ENCODE peak calls at places on chromosomes 12 and 14, in ten cellular contexts. Y is neuronal stem cell, M is heart left ventricle, W is cardiac muscle cell, P is A549, G is right lobe of liver, K is IMR-90, F is psoas muscle, C is uterus, H is sigmoid colon. Q is an unnamed sample. For H3K4me1, the result is how much of the 10 kb centered on the place peaks cover.

GRCh38 chr12:115598827-115599226 is 678.7 kb downstream of the MED13L start:
- DNase-seq in Y (no peak), M (peak), W (no peak), P (no peak), G (no peak), K (no peak), F (no peak), C (no peak), H (no peak), Q (no peak)

GRCh38 chr12:57766464-57767311 is at the start of gene CYP27B1:
- DNase-seq in Y (no peak), M (no peak), W (peak), P (no peak), G (no peak), K (peak), F (no peak), C (no peak), H (no peak), Q (no peak)

GRCh38 chr12:111268738-111269572 is 99.9 kb downstream of the PHETA1 start:
- DNase-seq in Y (no peak), M (no peak), W (no peak), P (no peak), G (no peak), K (no peak), F (no peak), C (no peak), H (no peak), Q (no peak)

GRCh38 chr14:95564060-95564459 is 29.2 kb downstream of the GLRX5 start:
- DNase-seq in Y (no peak), M (no peak), W (no peak), P (no peak), G (no peak), K (peak), F (peak), C (no peak), H (no peak), Q (no peak)

GRCh38 chr12:65598688-65599087 is 225.6 kb upstream of the HMGA2 start:
- DNase-seq in Y (no peak), M (no peak), W (no peak), P (no peak), G (no peak), K (no peak), F (no peak), C (no peak), H (no peak), Q (no peak)

GRCh38 chr12:64232201-64232600 is 10.1 kb upstream of the KICS2 start:
- DNase-seq in Y (no peak), M (no peak), W (no peak), P (no peak), G (no peak), K (no peak), F (no peak), C (no peak), H (no peak), Q (no peak)

GRCh38 chr14:65226824-65227604 is 124.7 kb upstream of the MAX start:
- DNase-seq in Y (no peak), M (no peak), W (no peak), P (no peak), G (no peak), K (peak), F (no peak), C (no peak), H (no peak), Q (no peak)

GRCh38 chr12:66119870-66120241 is 10.7 kb downstream of the LLPH start:
- DNase-seq in Y (no peak), M (no peak), W (no peak), P (no peak), G (no peak), K (no peak), F (no peak), C (no peak), H (no peak), Q (no peak)

GRCh38 chr12:105967038-105967776 is 171.5 kb downstream of the NUAK1 start:
- DNase-seq in Y (no peak), M (no peak), W (no peak), P (no peak), G (no peak), K (peak), F (no peak), C (no peak), H (no peak), Q (no peak)

GRCh38 chr12:87441511-87441910 is 587.7 kb downstream of the C12orf50 start:
- DNase-seq in Y (no peak), M (no peak), W (no peak), P (no peak), G (no peak), K (no peak), F (no peak), C (no peak), H (no peak), Q (no peak)

GRCh38 chr12:16076553-16076952 is 165.4 kb downstream of the DERA start:
- DNase-seq in Y (peak), M (no peak), W (peak), P (peak), G (no peak), K (peak), F (no peak), C (no peak), H (no peak), Q (no peak)

GRCh38 chr14:102527255-102528232 is 18.0 kb upstream of the ANKRD9 start:
- DNase-seq in Y (no peak), M (no peak), W (no peak), P (peak), G (no peak), K (no peak), F (no peak), C (no peak), H (no peak), Q (no peak)

DNA sequence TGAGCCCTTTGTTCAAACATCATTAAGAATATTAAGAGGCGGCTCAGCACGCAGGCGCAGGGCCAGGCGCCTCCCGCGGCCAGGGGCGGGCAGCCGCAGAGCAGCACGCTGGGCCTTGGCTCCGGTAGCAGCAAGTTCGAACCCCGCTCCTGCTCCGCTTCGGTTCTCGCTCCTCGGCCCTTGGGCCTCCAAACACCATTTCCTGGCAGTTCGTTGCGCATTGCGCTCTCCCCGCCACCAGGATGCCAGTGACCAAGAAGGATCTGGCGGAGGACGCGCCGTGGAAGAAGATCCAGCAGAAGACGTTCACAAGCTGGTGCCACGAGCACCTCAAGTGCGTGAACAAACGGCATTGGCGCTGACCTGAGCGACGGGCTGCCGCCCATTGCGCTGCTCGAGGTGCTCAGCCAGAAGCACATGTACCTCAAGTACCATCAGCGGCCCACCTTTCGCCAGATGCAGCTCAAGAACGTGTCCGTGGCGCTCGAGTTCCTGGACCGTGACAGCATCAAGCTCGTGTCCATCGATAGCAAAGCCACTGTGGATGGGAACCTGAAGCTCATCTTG is 6.9 kb upstream of the ACVRL1 start:
- DNase-seq in Y (no peak), M (no peak), W (no peak), P (no peak), G (no peak), K (no peak), F (no peak), C (no peak), H (peak), Q (no peak)
- H3K4me1 ChIP-seq in Y (under half), M (under half), W (under half), P (under half), G (under half), K (under half), F (under half), C (under half), H (under half), Q (under half)

GRCh38 chr14:35339761-35340406 is 47.7 kb downstream of the PSMA6 start:
- DNase-seq in Y (no peak), M (no peak), W (no peak), P (no peak), G (no peak), K (no peak), F (peak), C (no peak), H (peak), Q (no peak)

GRCh38 chr14:35343709-35344474 is 51.7 kb downstream of the PSMA6 start:
- DNase-seq in Y (no peak), M (no peak), W (no peak), P (no peak), G (no peak), K (no peak), F (peak), C (no peak), H (peak), Q (no peak)

GRCh38 chr14:35340616-35341453 is 48.7 kb downstream of the PSMA6 start:
- DNase-seq in Y (no peak), M (no peak), W (no peak), P (no peak), G (no peak), K (no peak), F (peak), C (no peak), H (peak), Q (no peak)

GRCh38 chr14:35342160-35343010 is 50.2 kb downstream of the PSMA6 start:
- DNase-seq in Y (no peak), M (peak), W (peak), P (no peak), G (no peak), K (peak), F (peak), C (peak), H (peak), Q (no peak)

GRCh38 chr14:35341454-35342159 is 49.4 kb downstream of the PSMA6 start:
- DNase-seq in Y (no peak), M (peak), W (peak), P (peak), G (peak), K (peak), F (peak), C (peak), H (peak), Q (peak)
- H3K4me1 ChIP-seq in Y (under half), M (half or more), W (under half), P (under half), G (half or more), K (under half), F (under half), C (under half), H (under half), Q (under half)

DNA sequence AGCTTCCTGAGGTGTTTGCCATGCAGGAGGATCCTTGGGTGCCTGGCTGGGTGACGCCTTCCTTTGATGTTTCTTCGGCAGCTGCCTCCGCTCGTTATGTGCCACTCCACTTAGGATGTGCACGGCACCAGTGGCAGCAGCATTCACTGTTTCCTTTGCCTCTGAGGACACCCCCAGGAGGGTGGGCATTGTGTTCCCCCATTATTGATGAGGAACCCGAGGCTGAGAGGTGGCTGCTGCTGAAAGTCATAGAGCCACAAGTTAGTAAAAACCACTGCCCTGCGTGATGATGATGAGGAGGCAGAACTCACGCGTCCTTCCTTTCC is 41.2 kb downstream of the EP400 start:
- DNase-seq in Y (no peak), M (no peak), W (no peak), P (no peak), G (no peak), K (no peak), F (no peak), C (no peak), H (no peak), Q (no peak)
- H3K4me1 ChIP-seq in Y (under half), M (under half), W (under half), P (under half), G (under half), K (under half), F (under half), C (under half), H (under half), Q (under half)

GRCh38 chr12:639566-639965 is 23.7 kb downstream of the NINJ2 start:
- DNase-seq in Y (no peak), M (no peak), W (no peak), P (no peak), G (no peak), K (no peak), F (peak), C (no peak), H (no peak), Q (no peak)
- H3K4me1 ChIP-seq in Y (under half), M (under half), W (under half), P (under half), G (under half), K (under half), F (under half), C (under half), H (under half), Q (under half)

DNA sequence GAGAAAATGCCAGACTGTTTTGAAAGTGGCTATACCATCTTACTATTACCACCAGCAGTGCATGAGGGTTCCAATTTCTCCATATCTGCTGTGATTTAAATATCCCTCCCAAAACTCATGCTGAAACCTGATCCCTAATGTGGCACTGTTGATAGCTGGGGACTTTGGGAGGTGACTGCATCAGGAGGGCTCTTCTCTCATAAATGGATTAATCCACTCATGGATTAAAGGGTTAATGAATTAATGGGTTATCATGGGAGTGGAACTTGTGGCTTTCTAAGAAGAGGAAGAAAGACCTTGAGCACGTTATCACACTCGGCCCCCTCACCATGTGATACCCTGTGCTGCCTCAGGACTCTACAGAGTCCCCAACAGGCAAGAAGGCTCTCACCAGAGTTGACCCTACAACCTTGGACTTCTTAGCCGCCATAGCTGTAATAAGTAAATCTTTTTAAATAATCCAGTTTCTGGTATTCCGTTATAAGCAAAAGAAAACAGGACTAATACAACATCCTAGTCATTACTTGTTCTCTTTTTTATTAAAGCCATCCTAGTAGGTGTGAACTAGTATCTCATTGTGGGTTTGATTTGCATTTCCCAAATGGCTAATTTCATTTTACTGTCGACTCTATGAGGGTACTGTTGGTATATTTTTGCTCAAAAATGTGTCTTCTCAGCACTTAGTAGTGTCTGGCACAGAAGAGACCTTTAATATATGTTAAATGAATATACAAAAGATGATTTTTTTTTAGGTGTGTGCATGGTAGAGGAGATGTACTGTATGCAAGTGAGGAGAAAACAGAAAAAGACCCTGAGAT is 14.3 kb downstream of the PPP1R12A start:
- DNase-seq in Y (no peak), M (no peak), W (no peak), P (no peak), G (no peak), K (no peak), F (no peak), C (no peak), H (no peak), Q (no peak)
- H3K4me1 ChIP-seq in Y (under half), M (half or more), W (under half), P (under half), G (under half), K (under half), F (under half), C (under half), H (under half), Q (under half)

DNA sequence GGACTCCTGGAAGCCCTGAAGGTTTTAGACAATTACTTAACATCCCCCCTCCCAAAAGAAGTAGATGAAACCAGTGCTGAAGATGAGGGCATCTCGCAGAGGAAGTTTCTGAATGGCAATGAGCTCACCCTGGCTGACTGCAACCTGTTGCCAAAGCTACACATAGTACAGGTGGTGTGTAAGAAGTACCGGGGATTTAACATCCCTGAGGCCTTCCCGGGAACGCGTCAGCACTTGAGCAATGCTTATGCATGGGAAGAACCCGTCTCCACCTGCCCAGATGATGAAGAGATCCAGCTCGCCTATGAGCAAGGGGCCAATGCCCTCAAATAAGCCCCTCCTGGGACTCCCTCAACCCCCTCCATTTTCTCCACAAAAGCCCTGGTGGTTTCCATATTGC is 10.6 kb upstream of the SPPL3 start:
- DNase-seq in Y (no peak), M (no peak), W (no peak), P (no peak), G (no peak), K (no peak), F (no peak), C (no peak), H (no peak), Q (no peak)
- H3K4me1 ChIP-seq in Y (under half), M (under half), W (under half), P (under half), G (under half), K (under half), F (under half), C (under half), H (under half), Q (under half)

DNA sequence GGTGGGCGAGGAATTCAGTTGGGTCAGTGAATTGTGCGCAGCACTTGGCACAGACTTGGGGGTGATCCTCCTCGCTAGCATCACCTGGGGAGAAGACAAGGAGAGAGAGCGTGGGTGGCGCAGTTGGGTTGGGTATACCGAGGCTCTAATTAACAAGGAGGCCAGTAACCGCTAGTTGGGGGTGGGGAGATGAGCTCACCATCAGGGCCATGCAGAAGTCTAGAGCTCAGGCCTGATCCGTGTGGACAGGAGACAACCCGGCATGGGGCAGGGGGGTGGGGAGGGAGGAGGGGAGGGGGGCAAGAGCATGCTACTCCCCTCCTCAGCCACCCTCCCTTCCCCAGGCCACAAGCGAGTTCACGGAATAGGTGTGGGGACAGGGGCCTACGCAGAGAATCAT is 575 bp downstream of the SALL2 start:
- DNase-seq in Y (no peak), M (no peak), W (peak), P (no peak), G (no peak), K (peak), F (no peak), C (peak), H (no peak), Q (no peak)
- H3K4me1 ChIP-seq in Y (under half), M (under half), W (under half), P (under half), G (under half), K (under half), F (under half), C (under half), H (under half), Q (under half)